ENCODE peak calls at places on chromosomes 2 and 18, in four cellular contexts. Y is T-helper 1 cell, E is glutamatergic neuron, I is NAMALWA. J is an unnamed sample.

GRCh38 chr2:54579682-54580349 is 123.7 kb downstream of the SPTBN1 start:
- DNase-seq in Y (peak; percentile 29), E (no peak), I (peak; percentile 69), J (peak; percentile 78)

GRCh38 chr2:98504386-98505109 is 59.9 kb downstream of the INPP4A start:
- DNase-seq in Y (no peak), E (no peak), I (no peak), J (no peak)

GRCh38 chr18:24991661-24992060 is 360.3 kb downstream of the ZNF521 start:
- DNase-seq in Y (no peak), E (no peak), I (no peak), J (no peak)

GRCh38 chr2:224736227-224736626 is 20.1 kb upstream of the CCDC195 start:
- DNase-seq in Y (no peak), E (no peak), I (no peak), J (no peak)

GRCh38 chr2:196961889-196962288 is 35.4 kb upstream of the PGAP1 start:
- DNase-seq in Y (no peak), E (no peak), I (no peak), J (no peak)

GRCh38 chr2:207854484-207855386 is 85.0 kb upstream of the FZD5 start:
- DNase-seq in Y (no peak), E (no peak), I (no peak), J (no peak)

GRCh38 chr18:49023281-49023937 is 72.6 kb upstream of the SMAD7 start:
- DNase-seq in Y (no peak), E (no peak), I (peak; percentile 93), J (no peak)

GRCh38 chr2:219958941-219959340 is 331.5 kb downstream of the SLC4A3 start:
- DNase-seq in Y (no peak), E (no peak), I (no peak), J (no peak)

GRCh38 chr2:240586919-240587800 is 626 bp downstream of the CAPN10 start:
- DNase-seq in Y (peak; percentile 27), E (peak; percentile 47), I (peak; percentile 64), J (no peak)

GRCh38 chr18:77013777-77014525 is 118.6 kb downstream of the MBP start:
- DNase-seq in Y (no peak), E (no peak), I (no peak), J (no peak)

GRCh38 chr2:229780856-229781773 is 66.8 kb upstream of the DNER start:
- DNase-seq in Y (no peak), E (no peak), I (peak; percentile 63), J (peak; percentile 27)

GRCh38 chr2:135863231-135863630 is 13.0 kb downstream of the MCM6 start:
- DNase-seq in Y (no peak), E (no peak), I (no peak), J (no peak)

GRCh38 chr2:224206816-224207215 is 167.7 kb upstream of the SERPINE2 start:
- DNase-seq in Y (no peak), E (no peak), I (no peak), J (no peak)

GRCh38 chr2:192119536-192119935 is 75.2 kb downstream of the TMEFF2 start:
- DNase-seq in Y (no peak), E (no peak), I (no peak), J (no peak)

GRCh38 chr2:68466361-68466777 is 725 bp downstream of the FBXO48 start:
- DNase-seq in Y (no peak), E (no peak), I (peak; percentile 65), J (no peak)

GRCh38 chr2:230097841-230098240 is 29.1 kb upstream of the SLC16A14 start:
- DNase-seq in Y (no peak), E (no peak), I (no peak), J (no peak)

GRCh38 chr2:84964406-84965191 is 6.4 kb upstream of the KCMF1 start:
- DNase-seq in Y (no peak), E (no peak), I (no peak), J (no peak)

GRCh38 chr2:89763581-89764485 is 1072.4 kb downstream of the RPIA start:
- DNase-seq in Y (no peak), E (no peak), I (no peak), J (no peak)

GRCh38 chr18:69102959-69103358 is 297.7 kb upstream of the DOK6 start:
- DNase-seq in Y (no peak), E (no peak), I (no peak), J (no peak)

GRCh38 chr2:86426271-86426670 is 14.9 kb upstream of the KDM3A start:
- DNase-seq in Y (no peak), E (no peak), I (no peak), J (no peak)

GRCh38 chr18:45780568-45780967 is 44.9 kb upstream of the SIGLEC15 start:
- DNase-seq in Y (no peak), E (no peak), I (no peak), J (no peak)

GRCh38 chr2:26946841-26947784 is 23.3 kb upstream of the MAPRE3 start:
- DNase-seq in Y (no peak), E (no peak), I (no peak), J (no peak)

GRCh38 chr18:60372598-60372997 is at the start of gene MC4R:
- DNase-seq in Y (no peak), E (peak; percentile 53), I (peak; percentile 24), J (no peak)

GRCh38 chr18:11005528-11005927 is 143.8 kb downstream of the PIEZO2 start:
- DNase-seq in Y (no peak), E (peak; percentile 24), I (no peak), J (no peak)

GRCh38 chr2:12325806-12326205 is 390.9 kb upstream of the TRIB2 start:
- DNase-seq in Y (no peak), E (no peak), I (no peak), J (no peak)

GRCh38 chr2:200649724-200650123 is 63.9 kb downstream of the AOX1 start:
- DNase-seq in Y (no peak), E (no peak), I (no peak), J (no peak)

GRCh38 chr2:164782323-164782722 is 59.3 kb downstream of the COBLL1 start:
- DNase-seq in Y (no peak), E (no peak), I (no peak), J (no peak)

GRCh38 chr2:34570266-34570872 is 971.3 kb upstream of the FAM98A start:
- DNase-seq in Y (no peak), E (no peak), I (peak; percentile 24), J (peak; percentile 3)

GRCh38 chr2:219284501-219285347 is 5.6 kb downstream of the DNAJB2 start:
- DNase-seq in Y (no peak), E (no peak), I (no peak), J (no peak)

GRCh38 chr2:109530712-109531111 is 83.1 kb downstream of the SEPTIN10 start:
- DNase-seq in Y (no peak), E (no peak), I (no peak), J (no peak)

GRCh38 chr2:176910828-176911227 is 301.8 kb upstream of the HNRNPA3 start:
- DNase-seq in Y (no peak), E (no peak), I (no peak), J (no peak)

GRCh38 chr2:228957075-228957474 is 314.0 kb downstream of the PID1 start:
- DNase-seq in Y (no peak), E (no peak), I (no peak), J (no peak)

GRCh38 chr2:72605836-72606442 is 219.9 kb downstream of the EXOC6B start:
- DNase-seq in Y (no peak), E (no peak), I (peak; percentile 44), J (no peak)

GRCh38 chr2:113978524-113979171 is 88.8 kb downstream of the ACTR3 start:
- DNase-seq in Y (no peak), E (no peak), I (no peak), J (no peak)